ENCODE peak calls at places on chromosome 6, in eight cellular contexts. E is T follicular helper cell, A is anterior cingulate cortex, Z is pancreas, P is smooth muscle cell of the brain vasculature, U is NCI-H1436 treated with DMSO at 0.1 percent for 48 hours, D is H9, V is transverse colon. G is an unnamed sample.

GRCh38 chr6:151869787-151870186 is 62.3 kb downstream of the ESR1 start:
- DNase-seq in D (no peak), E (no peak), Z (no peak), V (no peak), P (no peak), U (no peak), A (no peak), G (no peak)

GRCh38 chr6:93679836-93680235 is 260.5 kb upstream of the EPHA7 start:
- DNase-seq in V (no peak), Z (no peak), A (no peak), D (no peak), E (no peak), U (no peak), P (no peak), G (no peak)

GRCh38 chr6:30570760-30571084 is 520 bp upstream of the ABCF1 start:
- DNase-seq in D (peak; percentile 32), P (no peak), V (no peak), Z (no peak), E (no peak), A (peak; percentile 71), U (no peak), G (no peak)

GRCh38 chr6:111456208-111456607 is 26.8 kb downstream of the REV3L start:
- DNase-seq in E (no peak), Z (no peak), U (no peak), V (no peak), P (no peak), A (no peak), D (no peak), G (no peak)

GRCh38 chr6:14193524-14193923 is 76.0 kb downstream of the CD83 start:
- DNase-seq in P (no peak), D (no peak), A (no peak), V (no peak), Z (no peak), E (no peak), U (no peak), G (no peak)

GRCh38 chr6:135722679-135723078 is 128.8 kb upstream of the PDE7B start:
- DNase-seq in A (no peak), Z (peak; percentile 36), E (no peak), U (no peak), P (no peak), D (no peak), V (no peak), G (peak; percentile 45)

GRCh38 chr6:19827903-19828302 is 9.3 kb upstream of the ID4 start:
- DNase-seq in Z (no peak), E (no peak), U (no peak), D (no peak), A (no peak), P (no peak), V (no peak), G (no peak)

GRCh38 chr6:10441004-10441654 is 26.3 kb upstream of the TFAP2A start:
- DNase-seq in D (no peak), V (no peak), U (no peak), Z (no peak), E (no peak), P (no peak), A (no peak), G (no peak)